ENCODE peak calls at places on chromosomes 3 and 15, in five cellular contexts. S is left lung, C is ovary, E is endodermal cell, B is cardiac muscle cell. G is an unnamed sample.

GRCh38 chr3:148331111-148331818 is 366.4 kb upstream of the AGTR1 start:
- DNase-seq in E (no peak), C (no peak), S (no peak), B (no peak), G (no peak)

GRCh38 chr3:30500666-30501399 is 105.6 kb upstream of the TGFBR2 start:
- DNase-seq in C (no peak), S (no peak), B (no peak), E (no peak), G (no peak)

GRCh38 chr3:169227911-169228310 is 435.6 kb downstream of the MECOM start:
- DNase-seq in S (no peak), C (no peak), B (no peak), E (peak), G (no peak)

GRCh38 chr15:40893019-40893723 is 1.1 kb upstream of the VPS18 start:
- DNase-seq in S (no peak), E (peak), B (no peak), C (no peak), G (no peak)

GRCh38 chr3:105876745-105877624 is 8.2 kb upstream of the CBLB start:
- DNase-seq in E (no peak), B (no peak), S (no peak), C (no peak), G (no peak)

GRCh38 chr3:29226709-29227108 is 54.2 kb upstream of the RBMS3 start:
- DNase-seq in E (no peak), B (no peak), S (no peak), C (no peak), G (no peak)

GRCh38 chr15:92655178-92655995 is at the start of gene FAM174B:
- DNase-seq in E (peak), C (peak), S (peak), B (peak), G (no peak)

GRCh38 chr15:31273258-31273941 is 53.2 kb upstream of the KLF13 start:
- DNase-seq in C (peak), B (no peak), S (peak), E (peak), G (peak)

GRCh38 chr3:173397161-173398110 is at the start of gene NLGN1:
- DNase-seq in E (peak), S (peak), B (peak), C (peak), G (peak)

GRCh38 chr15:65819563-65819960 is 27.5 kb upstream of the DENND4A start:
- DNase-seq in E (no peak), C (no peak), B (no peak), S (no peak), G (no peak)

GRCh38 chr3:137304313-137305056 is 346.7 kb downstream of the IL20RB start:
- DNase-seq in E (peak), C (no peak), S (no peak), B (no peak), G (no peak)

GRCh38 chr3:52682016-52682415 is 3.7 kb downstream of the PBRM1 start:
- DNase-seq in S (peak), E (no peak), B (peak), C (peak), G (no peak)

GRCh38 chr3:143951351-143951971 is 20.2 kb upstream of the DIPK2A start:
- DNase-seq in C (no peak), E (peak), S (no peak), B (peak), G (no peak)

GRCh38 chr3:8659242-8659641 is 14.6 kb upstream of the SSUH2 start:
- DNase-seq in C (no peak), E (peak), B (no peak), S (no peak), G (no peak)

GRCh38 chr3:8662594-8662993 is 18.0 kb upstream of the SSUH2 start:
- DNase-seq in B (no peak), E (no peak), S (no peak), C (no peak), G (no peak)

GRCh38 chr3:8658326-8659212 is 14.0 kb upstream of the SSUH2 start:
- DNase-seq in B (peak), C (peak), S (peak), E (peak), G (peak)

GRCh38 chr3:8660271-8660731 is 15.7 kb upstream of the SSUH2 start:
- DNase-seq in C (no peak), S (peak), B (peak), E (peak), G (no peak)

GRCh38 chr3:8660781-8661180 is 16.2 kb upstream of the SSUH2 start:
- DNase-seq in C (no peak), E (peak), B (peak), S (no peak), G (no peak)
- TF ChIP-seq CTCF in C (no peak), E (peak), B (no peak), S (no peak), G (no peak)

DNA sequence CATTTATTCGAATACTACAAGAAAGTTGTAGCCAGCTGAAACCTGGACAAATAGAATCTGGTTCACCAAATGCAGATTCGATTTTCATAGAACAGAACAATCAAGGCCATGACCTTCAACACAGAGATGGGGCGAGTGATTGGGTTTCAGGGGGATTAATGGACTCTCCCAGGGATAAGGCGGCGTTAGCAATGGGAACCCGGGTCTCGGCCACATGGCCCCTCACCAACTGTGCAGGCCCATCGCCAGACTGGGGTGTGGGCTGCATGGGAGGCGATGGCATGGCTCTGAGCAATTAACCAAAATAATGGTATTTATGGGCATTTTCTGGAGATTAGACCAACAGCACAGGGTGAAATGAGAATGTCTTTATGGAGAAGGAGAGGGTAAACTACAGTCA is 34.2 kb downstream of the VGLL4 start:
- DNase-seq in S (no peak), B (no peak), C (no peak), E (no peak), G (no peak)
- H3K4me3 ChIP-seq in S (no peak), B (no peak), C (no peak), E (no peak), G (no peak)

GRCh38 chr3:69241769-69242168 is 119.4 kb upstream of the LMOD3 start:
- DNase-seq in S (no peak), E (no peak), C (no peak), B (no peak), G (no peak)

GRCh38 chr3:69232447-69232846 is 110.1 kb upstream of the LMOD3 start:
- DNase-seq in B (no peak), E (no peak), S (no peak), C (no peak), G (no peak)

GRCh38 chr3:69240651-69241578 is 118.5 kb upstream of the LMOD3 start:
- DNase-seq in E (peak), C (no peak), B (peak), S (peak), G (no peak)

GRCh38 chr3:69239063-69239462 is 116.7 kb upstream of the LMOD3 start:
- DNase-seq in B (no peak), S (no peak), E (no peak), C (no peak), G (no peak)

DNA sequence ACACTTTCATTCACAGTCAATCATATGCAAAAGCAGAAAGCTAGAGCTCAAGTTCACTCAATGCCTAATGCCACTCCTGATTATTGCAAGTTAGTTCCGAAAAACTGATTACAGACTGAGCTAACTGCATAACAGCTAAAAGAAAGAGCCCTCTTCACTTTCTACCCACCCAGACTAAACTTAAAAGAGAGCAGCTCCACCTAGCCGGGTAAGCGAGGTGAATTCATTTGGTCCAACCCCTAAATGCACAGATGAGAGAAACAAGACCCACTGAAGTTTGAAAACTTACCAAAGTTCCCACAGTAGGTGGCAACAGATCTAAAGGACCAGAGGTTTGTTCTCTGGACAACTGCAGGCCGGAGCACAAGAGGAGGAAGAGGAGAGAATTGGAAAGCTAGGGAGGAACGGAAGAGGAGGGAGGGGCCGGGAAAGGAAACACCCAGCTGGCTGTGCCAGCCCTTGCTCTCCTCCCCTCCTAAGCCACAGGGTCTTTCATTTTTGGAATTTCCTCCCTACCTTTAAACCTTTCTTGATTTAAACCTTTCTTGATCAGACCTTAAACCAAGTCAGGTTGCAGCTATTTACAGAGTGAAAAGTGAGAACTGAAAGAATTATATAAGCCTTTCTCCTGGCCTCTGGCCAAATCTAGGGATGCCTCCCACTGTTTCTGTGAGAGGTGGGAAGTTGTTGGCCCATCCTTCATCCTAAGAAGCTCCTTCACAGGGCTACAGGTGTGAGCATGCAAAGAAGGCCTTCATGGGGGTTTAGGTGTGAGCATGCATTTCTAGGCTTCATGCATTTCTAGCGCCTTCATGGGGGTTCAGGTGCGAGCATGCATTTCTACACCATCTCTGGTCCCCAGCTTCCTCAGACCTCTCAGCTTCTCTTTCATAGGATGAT is 114.7 kb upstream of the LMOD3 start:
- DNase-seq in C (no peak), S (no peak), E (peak), B (peak), G (no peak)
- H3K27ac ChIP-seq in C (no peak), S (peak), E (no peak), B (peak), G (no peak)

GRCh38 chr3:154684021-154684420 is 254.0 kb upstream of the GPR149 start:
- DNase-seq in C (no peak), B (no peak), E (peak), S (no peak), G (no peak)
- TF ChIP-seq CTCF in C (no peak), B (no peak), E (peak), S (no peak), G (no peak)

GRCh38 chr15:81531141-81531592 is 157.2 kb upstream of the TMC3 start:
- DNase-seq in C (no peak), B (peak), S (no peak), E (peak), G (no peak)
- H3K4me3 ChIP-seq in C (no peak), B (no peak), S (no peak), E (no peak), G (no peak)